ENCODE peak calls at places on chromosome 12, in six cellular contexts. V, E, O, C, G and D are unnamed samples.

GRCh38 chr12:121801601-121802484 is 2.0 kb upstream of the SETD1B start:
- DNase-seq in V (no peak), E (peak), O (peak), C (peak), G (no peak), D (peak)

GRCh38 chr12:94930772-94931171 is 72.7 kb downstream of the NDUFA12 start:
- DNase-seq in V (no peak), E (no peak), O (no peak), C (no peak), G (no peak), D (no peak)

GRCh38 chr12:52156757-52157565 is 34.9 kb downstream of the KRT80 start:
- DNase-seq in V (peak), E (peak), O (peak), C (peak), G (peak), D (peak)

GRCh38 chr12:72261885-72262284 is 10.3 kb upstream of the TRHDE start:
- DNase-seq in V (no peak), E (no peak), O (no peak), C (no peak), G (no peak), D (no peak)

GRCh38 chr12:113684053-113684907 is 212.6 kb upstream of the LHX5 start:
- DNase-seq in V (no peak), E (no peak), O (peak), C (no peak), G (peak), D (peak)

GRCh38 chr12:1592444-1593231 is 1.7 kb downstream of the FBXL14 start:
- DNase-seq in V (peak), E (peak), O (peak), C (peak), G (no peak), D (peak)

GRCh38 chr12:54138219-54138618 is 50.6 kb downstream of the SMUG1 start:
- DNase-seq in V (no peak), E (no peak), O (no peak), C (no peak), G (no peak), D (no peak)

GRCh38 chr12:17992002-17992656 is 97.9 kb downstream of the RERGL start:
- DNase-seq in V (no peak), E (peak), O (peak), C (no peak), G (peak), D (peak)

GRCh38 chr12:109621864-109622485 is 48.4 kb downstream of the MVK start:
- DNase-seq in V (no peak), E (no peak), O (no peak), C (no peak), G (no peak), D (peak)

GRCh38 chr12:68007466-68007865 is 18.2 kb downstream of the IFNG-AS1 start:
- DNase-seq in V (no peak), E (peak), O (peak), C (no peak), G (no peak), D (peak)

GRCh38 chr12:64064240-64064639 is 157.9 kb downstream of the KICS2 start:
- DNase-seq in V (no peak), E (no peak), O (no peak), C (no peak), G (no peak), D (no peak)

GRCh38 chr12:105359840-105360239 is 29.3 kb downstream of the C12orf75 start:
- DNase-seq in V (no peak), E (no peak), O (no peak), C (no peak), G (no peak), D (no peak)

GRCh38 chr12:105401198-105401597 is 70.7 kb downstream of the C12orf75 start:
- DNase-seq in V (no peak), E (no peak), O (no peak), C (no peak), G (no peak), D (no peak)

GRCh38 chr12:12018454-12018853 is 52.3 kb upstream of the BCL2L14 start:
- DNase-seq in V (no peak), E (peak), O (peak), C (no peak), G (no peak), D (no peak)

GRCh38 chr12:132393245-132393795 is 63.9 kb upstream of the GALNT9 start:
- DNase-seq in V (no peak), E (no peak), O (peak), C (no peak), G (no peak), D (no peak)

GRCh38 chr12:122643207-122643805 is 59.9 kb downstream of the HCAR2 start:
- DNase-seq in V (no peak), E (no peak), O (peak), C (no peak), G (no peak), D (peak)

GRCh38 chr12:113298861-113299545 is 35.9 kb downstream of the SLC8B1 start:
- DNase-seq in V (no peak), E (no peak), O (peak), C (no peak), G (no peak), D (peak)

GRCh38 chr12:124496584-124496983 is 70.8 kb downstream of the NCOR2 start:
- DNase-seq in V (no peak), E (no peak), O (peak), C (no peak), G (no peak), D (no peak)

GRCh38 chr12:76621582-76622024 is 62.0 kb upstream of the OSBPL8 start:
- DNase-seq in V (peak), E (peak), O (peak), C (peak), G (peak), D (peak)

GRCh38 chr12:50257226-50258166 is 25.8 kb downstream of the LIMA1 start:
- DNase-seq in V (no peak), E (peak), O (peak), C (no peak), G (no peak), D (peak)

GRCh38 chr12:13534645-13535398 is 338.3 kb downstream of the EMP1 start:
- DNase-seq in V (peak), E (peak), O (peak), C (peak), G (peak), D (peak)

GRCh38 chr12:102501773-102502172 is 21.4 kb upstream of the IGF1 start:
- DNase-seq in V (no peak), E (no peak), O (no peak), C (no peak), G (no peak), D (peak)
- TF ChIP-seq CTCF in V (no peak), E (no peak), O (no peak), C (no peak), G (no peak), D (no peak)

GRCh38 chr12:26123482-26123980 is 1.3 kb downstream of the BHLHE41 start:
- DNase-seq in V (no peak), E (no peak), O (no peak), C (no peak), G (no peak), D (no peak)
- H3K4me3 ChIP-seq in V (peak), E (peak), O (peak), C (no peak), G (peak), D (peak)

GRCh38 chr12:59780605-59781135 is 184.8 kb downstream of the SLC16A7 start:
- DNase-seq in V (no peak), E (peak), O (peak), C (no peak), G (peak), D (peak)
- TF ChIP-seq CTCF in V (no peak), E (peak), O (peak), C (no peak), G (peak), D (peak)

DNA sequence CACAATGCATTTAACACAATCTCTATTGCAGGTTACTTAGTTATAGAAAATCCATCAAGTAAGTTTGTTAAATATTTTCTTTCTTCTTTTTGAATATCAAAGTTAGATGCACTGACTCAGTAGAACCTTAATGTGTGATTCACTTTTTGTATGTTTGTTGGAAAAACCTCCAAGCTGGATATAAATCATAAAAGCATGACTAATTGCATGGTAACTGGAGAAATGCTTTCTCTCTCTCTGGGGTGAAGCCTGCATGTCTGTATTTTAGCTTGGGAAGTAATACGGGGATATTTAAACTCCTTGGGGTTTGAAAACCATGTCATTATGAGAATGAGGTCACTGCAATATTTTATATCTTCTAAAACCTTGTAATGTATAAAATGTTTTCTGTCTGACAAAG is 58.6 kb upstream of the MYF6 start:
- DNase-seq in V (no peak), E (peak), O (peak), C (no peak), G (peak), D (peak)
- H3K4me3 ChIP-seq in V (no peak), E (no peak), O (no peak), C (no peak), G (no peak), D (no peak)

DNA sequence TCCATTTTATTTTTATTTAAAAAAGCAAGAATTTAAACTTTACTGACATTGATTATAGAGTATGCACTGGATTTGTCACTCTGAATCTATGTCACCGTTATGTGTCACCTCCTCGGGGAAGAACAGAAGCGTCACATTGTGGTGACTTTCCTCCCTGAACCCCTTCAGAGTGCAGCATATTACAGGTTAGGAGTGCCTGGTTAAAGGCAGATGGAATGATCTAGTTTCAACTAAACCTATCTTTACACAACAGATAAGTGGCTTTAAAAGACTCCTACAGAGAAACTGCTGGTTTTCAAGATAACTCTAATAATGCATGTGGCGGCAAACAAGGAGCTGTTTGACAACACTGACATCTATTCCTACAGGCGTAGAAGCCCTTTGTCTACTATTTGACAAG is 58.8 kb upstream of the BICD1 start:
- DNase-seq in V (no peak), E (no peak), O (no peak), C (no peak), G (no peak), D (no peak)
- TF ChIP-seq CTCF in V (no peak), E (no peak), O (no peak), C (no peak), G (no peak), D (no peak)

DNA sequence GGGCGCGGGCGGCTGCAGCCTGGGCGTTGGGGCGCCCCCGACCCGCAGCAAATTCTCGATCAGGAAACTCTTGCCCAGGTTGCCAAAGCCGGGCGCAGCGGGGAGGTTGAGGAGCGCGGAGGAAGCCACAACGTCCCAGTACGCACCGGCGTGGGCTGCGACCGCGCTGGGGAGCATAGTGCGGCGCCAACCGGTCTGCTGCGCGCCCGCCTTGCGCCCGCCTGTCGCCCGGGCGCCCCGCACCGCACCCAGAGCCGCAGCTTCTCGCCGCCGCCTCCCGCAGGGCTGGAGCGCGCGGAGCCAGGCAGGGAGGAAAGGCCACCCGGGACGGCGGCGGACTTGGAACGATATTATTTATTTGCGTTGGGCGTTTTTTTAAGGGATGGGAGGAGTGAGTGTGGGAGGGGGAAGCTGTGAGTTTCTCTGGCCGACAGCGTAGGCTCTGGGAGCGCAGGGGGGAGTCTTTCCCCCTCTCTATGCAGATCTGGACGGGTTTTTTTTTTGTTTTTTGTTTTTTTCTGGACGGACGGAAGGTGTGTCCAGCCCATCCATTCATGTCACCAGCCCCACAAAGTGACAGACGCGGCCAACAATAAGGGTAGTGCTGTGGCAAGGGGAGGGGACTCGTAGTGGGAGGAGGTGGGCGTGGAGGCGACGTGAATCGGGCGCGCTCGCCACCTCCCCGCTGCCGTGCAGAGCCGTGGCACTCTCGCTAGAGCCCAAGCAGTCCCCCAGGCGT is at the start of gene DBX2:
- DNase-seq in V (peak), E (peak), O (no peak), C (no peak), G (no peak), D (no peak)
- H3K4me3 ChIP-seq in V (peak), E (peak), O (peak), C (no peak), G (peak), D (peak)